ENCODE peak calls at places on chromosomes 4 and X, in nine cellular contexts. D, B, X, O, P, E, J, M and Q are unnamed samples. For H3K4me1 and H3K9me3, the result is how much of the 10 kb centered on the place peaks cover.

GRCh38 chr4:17688011-17688441 is 73.6 kb downstream of the MED28 start:
- DNase-seq in D (no peak), B (no peak), X (no peak), P (no peak), M (no peak), O (no peak), E (no peak), J (no peak), Q (no peak)

GRCh38 chrX:307261-308111 is 11.1 kb downstream of the GTPBP6 start:
- DNase-seq in O (no peak), P (no peak), E (no peak), J (no peak), B (no peak), M (peak), X (no peak), D (no peak), Q (no peak)

GRCh38 chr4:81631958-81632439 is 160.3 kb upstream of the RASGEF1B start:
- DNase-seq in M (no peak), P (no peak), E (no peak), B (no peak), J (peak), O (peak), D (no peak), X (peak), Q (no peak)

GRCh38 chr4:97942137-97942536 is 201.1 kb downstream of the STPG2 start:
- DNase-seq in E (no peak), P (no peak), X (no peak), O (no peak), D (no peak), M (no peak), B (no peak), J (no peak), Q (no peak)

GRCh38 chrX:22629105-22629725 is 356.5 kb downstream of the CBLL2 start:
- DNase-seq in M (no peak), D (no peak), O (peak), J (no peak), E (no peak), P (no peak), X (peak), B (no peak), Q (no peak)

GRCh38 chr4:186554890-186555827 is at the start of gene MTNR1A:
- DNase-seq in J (no peak), E (peak), X (peak), O (peak), B (no peak), P (peak), D (peak), M (no peak), Q (no peak)

GRCh38 chrX:107227780-107228485 is 21.5 kb downstream of the DNAAF6 start:
- DNase-seq in P (no peak), B (no peak), E (no peak), O (no peak), J (no peak), D (no peak), X (no peak), M (no peak), Q (no peak)

GRCh38 chr4:1812720-1813119 is 19.6 kb downstream of the FGFR3 start:
- DNase-seq in M (no peak), E (peak), J (no peak), B (no peak), P (no peak), X (no peak), D (peak), O (no peak), Q (no peak)

GRCh38 chrX:136162827-136163427 is 15.6 kb downstream of the FHL1 start:
- DNase-seq in M (no peak), P (peak), X (peak), B (no peak), D (no peak), J (peak), E (no peak), O (peak), Q (peak)

GRCh38 chrX:136168929-136169735 is 21.8 kb downstream of the FHL1 start:
- DNase-seq in P (peak), B (no peak), X (peak), E (no peak), O (peak), J (no peak), M (peak), D (peak), Q (no peak)

GRCh38 chrX:136163694-136164093 is 16.4 kb downstream of the FHL1 start:
- DNase-seq in D (no peak), J (no peak), P (no peak), X (peak), O (no peak), M (no peak), E (no peak), B (no peak), Q (no peak)

GRCh38 chrX:136170109-136170800 is 22.9 kb downstream of the FHL1 start:
- DNase-seq in E (no peak), P (no peak), O (peak), X (peak), D (no peak), J (no peak), M (no peak), B (no peak), Q (no peak)

GRCh38 chrX:136166221-136166855 is 19.0 kb downstream of the FHL1 start:
- DNase-seq in J (no peak), P (no peak), B (no peak), O (peak), E (no peak), D (no peak), X (peak), M (no peak), Q (no peak)
- H3K4me1 ChIP-seq in J (under half), P (under half), B (under half), O (under half), E (under half), D (under half), X (under half), M (under half), Q (under half)

DNA sequence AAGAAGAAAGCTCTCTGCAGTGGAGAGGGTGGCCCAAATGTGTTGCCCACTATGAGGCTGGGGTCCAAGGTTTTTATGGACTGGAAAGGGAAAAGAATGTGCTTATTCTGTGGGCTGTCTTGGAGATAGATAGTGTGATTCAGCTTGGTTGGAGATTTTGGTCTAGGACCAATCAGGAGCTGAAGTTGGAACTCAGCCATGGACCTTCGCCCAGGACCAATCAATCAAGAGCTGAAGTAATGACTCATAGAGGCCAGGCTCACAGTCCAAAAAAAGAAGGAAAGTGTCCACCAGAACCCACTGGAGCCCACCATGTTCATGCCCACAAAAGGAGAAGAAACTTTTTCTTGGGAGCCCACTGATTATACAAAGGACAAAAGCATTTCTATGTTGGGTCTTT is 369.5 kb downstream of the UBE2NL start:
- DNase-seq in X (no peak), E (no peak), P (no peak), D (no peak), O (no peak), J (no peak), B (no peak), M (no peak), Q (no peak)
- H3K9me3 ChIP-seq in X (under half), E (under half), P (under half), D (under half), O (under half), J (half or more), B (under half), M (under half), Q (under half)

GRCh38 chr4:7190278-7190594 is 2.1 kb upstream of the SORCS2 start:
- DNase-seq in O (no peak), X (no peak), J (no peak), D (no peak), E (no peak), P (no peak), B (no peak), M (no peak), Q (no peak)

GRCh38 chr4:7189066-7189465 is 3.3 kb upstream of the SORCS2 start:
- DNase-seq in B (no peak), M (peak), E (no peak), O (no peak), J (no peak), D (no peak), P (no peak), X (no peak), Q (no peak)

GRCh38 chr4:7190668-7191545 is 1.4 kb upstream of the SORCS2 start:
- DNase-seq in J (no peak), X (no peak), D (no peak), B (no peak), E (no peak), M (peak), O (no peak), P (no peak), Q (no peak)

GRCh38 chr4:7187691-7188090 is 4.6 kb upstream of the SORCS2 start:
- DNase-seq in M (peak), O (no peak), X (no peak), D (no peak), J (no peak), P (no peak), B (no peak), E (no peak), Q (no peak)

DNA sequence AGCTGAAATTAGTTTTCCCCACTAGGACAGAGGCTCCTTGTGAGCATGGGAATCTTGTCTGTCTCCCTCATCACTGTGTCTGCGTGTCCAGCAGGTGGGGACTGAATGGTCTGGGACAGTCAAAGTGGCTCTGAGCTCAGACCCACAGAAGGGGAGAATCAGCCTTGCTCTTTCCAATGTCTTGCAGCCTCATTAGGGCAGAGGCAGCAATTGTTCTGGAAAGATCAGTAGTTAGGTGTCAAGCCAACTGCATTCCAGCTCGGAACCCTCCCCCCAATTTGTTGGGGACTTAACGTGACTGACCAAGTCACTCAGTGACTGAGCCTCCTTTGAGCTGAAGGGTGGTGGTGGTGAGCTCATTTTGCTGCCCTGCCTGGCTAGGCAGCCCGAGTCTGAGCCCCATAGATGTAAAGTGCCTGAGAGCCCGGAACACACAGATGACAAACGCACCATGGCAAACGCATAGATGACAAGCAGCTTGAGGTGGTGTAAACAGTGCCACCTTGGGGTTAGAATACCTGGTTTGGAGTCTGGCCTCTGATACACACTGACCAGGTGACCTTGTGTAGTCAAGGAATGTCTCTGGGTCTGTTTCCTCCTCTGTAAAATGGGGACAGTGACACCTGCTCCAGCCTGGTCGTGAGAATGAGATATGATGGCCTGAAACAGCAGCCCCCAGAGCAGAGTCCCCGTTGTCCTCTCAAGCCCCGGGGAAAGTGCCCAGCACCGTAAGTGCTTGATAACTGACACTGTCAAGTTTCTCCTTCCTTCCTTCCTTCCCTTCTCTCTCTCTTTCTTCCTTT is 2.7 kb upstream of the SORCS2 start:
- DNase-seq in X (no peak), P (no peak), B (no peak), D (peak), O (no peak), J (peak), E (no peak), M (peak), Q (no peak)
- H3K4me1 ChIP-seq in X (under half), P (under half), B (under half), D (under half), O (under half), J (under half), E (under half), M (under half), Q (under half)

GRCh38 chr4:174918058-174918457 is at the start of gene ADAM29:
- DNase-seq in X (no peak), M (no peak), J (no peak), O (no peak), E (no peak), D (no peak), P (no peak), B (no peak), Q (no peak)
- H3K9me3 ChIP-seq in X (under half), M (under half), J (under half), O (under half), E (under half), D (under half), P (under half), B (under half), Q (under half)